ENCODE peak calls at places on chromosomes 12 and 14, in nine cellular contexts. V is thoracic aorta, F is hepatocyte, W is lower lobe of right lung, T is neural progenitor cell, K is A549, Y is SK-N-SH, M is breast epithelium, H is RWPE2. J is an unnamed sample.

GRCh38 chr12:34340534-34341361 is 318.5 kb downstream of the ALG10 start:
- DNase-seq in T (no peak), F (no peak), M (no peak), H (no peak), W (no peak), V (no peak), Y (no peak), K (no peak), J (no peak)

GRCh38 chr12:45720069-45720468 is 9.4 kb upstream of the ARID2 start:
- DNase-seq in F (no peak), M (no peak), V (no peak), T (no peak), H (no peak), K (no peak), W (no peak), Y (no peak), J (no peak)

GRCh38 chr12:92431146-92431545 is 271.6 kb upstream of the PLEKHG7 start:
- DNase-seq in Y (no peak), K (no peak), T (peak), F (no peak), W (no peak), V (no peak), H (no peak), M (no peak), J (peak)

GRCh38 chr14:61344437-61345143 is 23.2 kb downstream of the PRKCH start:
- DNase-seq in K (no peak), M (no peak), F (no peak), T (no peak), H (no peak), Y (no peak), W (no peak), V (no peak), J (no peak)

GRCh38 chr14:53391156-53391555 is 238.0 kb upstream of the DDHD1 start:
- DNase-seq in K (no peak), H (no peak), W (no peak), F (no peak), T (no peak), V (no peak), Y (no peak), M (no peak), J (no peak)

GRCh38 chr12:55696796-55697462 is 10.8 kb downstream of the ITGA7 start:
- DNase-seq in F (no peak), Y (no peak), V (no peak), W (peak), H (no peak), M (no peak), T (no peak), K (no peak), J (no peak)

GRCh38 chr12:69838086-69838440 is 13.0 kb downstream of the MYRFL start:
- DNase-seq in Y (no peak), M (no peak), K (no peak), V (no peak), T (no peak), W (no peak), F (no peak), H (no peak), J (no peak)

GRCh38 chr12:9134981-9135628 is 19.4 kb upstream of the A2M start:
- DNase-seq in K (peak), Y (no peak), V (no peak), M (no peak), T (no peak), F (no peak), H (no peak), W (peak), J (peak)

GRCh38 chr14:36658091-36659009 is 3.3 kb upstream of the PAX9 start:
- DNase-seq in T (peak), M (no peak), K (no peak), W (no peak), Y (no peak), V (no peak), F (peak), H (no peak), J (no peak)

GRCh38 chr12:103848132-103848531 is 7.1 kb upstream of the NT5DC3 start:
- DNase-seq in K (peak), W (no peak), Y (no peak), T (no peak), V (no peak), F (no peak), M (no peak), H (no peak), J (no peak)
- H3K27ac ChIP-seq in K (peak), W (peak), Y (no peak), T (no peak), V (peak), F (no peak), M (peak), H (no peak), J (no peak)

GRCh38 chr14:51867753-51868152 is 7.3 kb downstream of the GNG2 start:
- DNase-seq in F (no peak), V (no peak), K (no peak), Y (no peak), W (no peak), M (no peak), H (no peak), T (no peak), J (no peak)
- TF ChIP-seq CTCF in F (no peak), V (no peak), K (no peak), Y (no peak), W (no peak), M (no peak), H (no peak), T (no peak), J (no peak)

GRCh38 chr14:65128096-65128495 is 25.8 kb upstream of the MAX start:
- DNase-seq in T (no peak), W (no peak), V (no peak), H (no peak), Y (no peak), F (no peak), M (no peak), K (no peak), J (no peak)

GRCh38 chr14:65132855-65133254 is 30.5 kb upstream of the MAX start:
- DNase-seq in T (no peak), M (no peak), W (no peak), F (peak), Y (no peak), H (no peak), K (no peak), V (no peak), J (no peak)

GRCh38 chr14:65134651-65135579 is 32.6 kb upstream of the MAX start:
- DNase-seq in F (no peak), M (no peak), K (no peak), H (no peak), Y (no peak), V (no peak), W (no peak), T (no peak), J (no peak)

GRCh38 chr14:65131176-65131765 is 29.0 kb upstream of the MAX start:
- DNase-seq in V (no peak), W (no peak), F (peak), Y (no peak), M (no peak), K (peak), H (no peak), T (no peak), J (no peak)
- H3K27ac ChIP-seq in V (no peak), W (no peak), F (peak), Y (no peak), M (peak), K (no peak), H (no peak), T (no peak), J (no peak)

GRCh38 chr14:106843951-106844483 is 1317.6 kb downstream of the TMEM121 start:
- DNase-seq in W (peak), H (no peak), M (peak), Y (peak), F (no peak), K (no peak), V (no peak), T (no peak), J (peak)

GRCh38 chr14:106841701-106842100 is 1315.3 kb downstream of the TMEM121 start:
- DNase-seq in T (no peak), Y (no peak), V (no peak), K (no peak), F (no peak), W (no peak), M (no peak), H (no peak), J (no peak)

GRCh38 chr14:106843376-106843775 is 1317.0 kb downstream of the TMEM121 start:
- DNase-seq in M (no peak), K (no peak), Y (no peak), V (no peak), W (no peak), F (no peak), T (no peak), H (no peak), J (peak)

GRCh38 chr14:106844608-106845285 is 1318.4 kb downstream of the TMEM121 start:
- DNase-seq in M (peak), V (no peak), T (no peak), H (no peak), Y (peak), F (no peak), K (peak), W (peak), J (peak)

GRCh38 chr14:106842687-106843086 is 1316.3 kb downstream of the TMEM121 start:
- DNase-seq in F (no peak), V (no peak), H (no peak), W (no peak), Y (peak), K (peak), M (no peak), T (no peak), J (peak)
- TF ChIP-seq CTCF in F (no peak), V (peak), H (peak), W (peak), Y (peak), K (peak), M (no peak), T (no peak), J (peak)